ENCODE peak calls at places on chromosome 2, in four cellular contexts. P, Z, S and C are unnamed samples. For H3K4me1, the result is how much of the 10 kb centered on the place peaks cover.

GRCh38 chr2:15801904-15802303 is 138.4 kb upstream of the MYCN start:
- DNase-seq in P (no peak), Z (no peak), S (no peak), C (no peak)

GRCh38 chr2:68244456-68244855 is 7.9 kb downstream of the PPP3R1 start:
- DNase-seq in S (no peak), Z (no peak), P (no peak), C (no peak)

GRCh38 chr2:192029089-192029488 is 165.6 kb downstream of the TMEFF2 start:
- DNase-seq in S (no peak), Z (no peak), P (no peak), C (no peak)

GRCh38 chr2:55809875-55810620 is 113.5 kb downstream of the EFEMP1 start:
- DNase-seq in Z (no peak), S (no peak), P (no peak), C (no peak)

GRCh38 chr2:20138696-20139095 is 86.2 kb downstream of the SDC1 start:
- DNase-seq in Z (no peak), S (no peak), P (no peak), C (no peak)

GRCh38 chr2:233245406-233245805 is 6.1 kb upstream of the ATG16L1 start:
- DNase-seq in Z (no peak), S (no peak), P (no peak), C (no peak)

GRCh38 chr2:135573620-135574019 is 42.3 kb downstream of the R3HDM1 start:
- DNase-seq in S (no peak), P (no peak), Z (no peak), C (no peak)

GRCh38 chr2:99707592-99707991 is 217.8 kb upstream of the REV1 start:
- DNase-seq in Z (no peak), S (no peak), P (peak), C (no peak)

GRCh38 chr2:12091201-12091806 is 344.9 kb downstream of the LPIN1 start:
- DNase-seq in Z (no peak), P (peak), S (no peak), C (no peak)

GRCh38 chr2:8369522-8369921 is 312.3 kb upstream of the ID2 start:
- DNase-seq in P (no peak), S (no peak), Z (no peak), C (no peak)

GRCh38 chr2:29295843-29296242 is 180.6 kb downstream of the CLIP4 start:
- DNase-seq in P (peak), S (peak), Z (no peak), C (no peak)

GRCh38 chr2:61715501-61715900 is 138.4 kb downstream of the FAM161A start:
- DNase-seq in Z (no peak), S (no peak), P (no peak), C (no peak)

GRCh38 chr2:160694631-160695030 is 201.0 kb upstream of the RBMS1 start:
- DNase-seq in S (no peak), P (no peak), Z (no peak), C (no peak)

GRCh38 chr2:70935468-70936164 is at the start of gene ATP6V1B1:
- DNase-seq in Z (no peak), P (no peak), S (peak), C (no peak)

GRCh38 chr2:55224761-55225261 is 7.3 kb downstream of the CLHC1 start:
- DNase-seq in S (no peak), P (no peak), Z (no peak), C (no peak)

GRCh38 chr2:239396881-239397681 is 3.7 kb downstream of the HDAC4 start:
- DNase-seq in Z (no peak), S (peak), P (no peak), C (no peak)

GRCh38 chr2:224816816-224817215 is 100.7 kb upstream of the CCDC195 start:
- DNase-seq in Z (no peak), P (peak), S (no peak), C (no peak)

GRCh38 chr2:14773696-14774095 is 141.2 kb downstream of the LRATD1 start:
- DNase-seq in Z (no peak), S (no peak), P (peak), C (no peak)

GRCh38 chr2:121505005-121505404 is 25.7 kb upstream of the RNU4ATAC start:
- DNase-seq in S (no peak), Z (no peak), P (peak), C (no peak)

GRCh38 chr2:134669731-134670669 is 48.8 kb downstream of the TMEM163 start:
- DNase-seq in P (no peak), Z (no peak), S (peak), C (peak)

GRCh38 chr2:70443726-70444125 is 109.9 kb downstream of the TGFA start:
- DNase-seq in Z (no peak), S (no peak), P (no peak), C (no peak)

GRCh38 chr2:237453671-237454070 is 33.4 kb upstream of the MLPH start:
- DNase-seq in S (no peak), P (no peak), Z (no peak), C (no peak)

GRCh38 chr2:64732153-64732552 is 78.4 kb upstream of the SERTAD2 start:
- DNase-seq in P (no peak), S (no peak), Z (no peak), C (no peak)

GRCh38 chr2:104919127-104919526 is 65.2 kb downstream of the POU3F3 start:
- DNase-seq in Z (no peak), P (peak), S (no peak), C (no peak)

GRCh38 chr2:176188218-176188968 is at the start of gene HOXD1:
- DNase-seq in P (peak), S (peak), Z (no peak), C (no peak)

GRCh38 chr2:129910446-129911362 is 68.8 kb upstream of the RAB6C start:
- DNase-seq in P (no peak), S (no peak), Z (no peak), C (no peak)

GRCh38 chr2:162301151-162301804 is 17.2 kb downstream of the IFIH1 start:
- DNase-seq in S (peak), Z (no peak), P (peak), C (no peak)

GRCh38 chr2:159123786-159124185 is 155.3 kb downstream of the TANC1 start:
- DNase-seq in S (no peak), P (no peak), Z (no peak), C (no peak)
- H3K27ac ChIP-seq in S (no peak), P (no peak), Z (peak), C (no peak)

DNA sequence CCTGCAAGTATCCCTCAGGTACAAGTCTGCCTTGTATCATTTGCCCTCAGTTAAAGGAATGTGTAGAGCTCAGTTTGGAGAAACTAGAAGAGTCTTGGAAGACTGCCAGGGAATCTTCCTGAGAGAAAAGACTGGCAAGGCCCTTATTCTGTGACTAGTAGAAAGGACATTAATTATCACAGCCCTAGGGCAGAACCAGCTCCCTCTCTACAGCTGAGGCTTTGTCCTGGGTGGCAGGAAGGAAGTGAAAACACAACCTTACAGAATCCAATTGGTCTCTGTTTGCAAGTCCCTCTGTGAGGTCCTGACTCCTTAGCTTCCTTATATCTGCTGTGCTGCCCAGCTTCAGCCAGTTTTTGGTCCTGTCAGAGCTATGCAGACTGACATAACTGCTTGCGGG is 385.9 kb upstream of the CYRIA start:
- DNase-seq in S (no peak), P (no peak), Z (no peak), C (no peak)
- H3K4me1 ChIP-seq in S (under half), P (under half), Z (under half), C (under half)

DNA sequence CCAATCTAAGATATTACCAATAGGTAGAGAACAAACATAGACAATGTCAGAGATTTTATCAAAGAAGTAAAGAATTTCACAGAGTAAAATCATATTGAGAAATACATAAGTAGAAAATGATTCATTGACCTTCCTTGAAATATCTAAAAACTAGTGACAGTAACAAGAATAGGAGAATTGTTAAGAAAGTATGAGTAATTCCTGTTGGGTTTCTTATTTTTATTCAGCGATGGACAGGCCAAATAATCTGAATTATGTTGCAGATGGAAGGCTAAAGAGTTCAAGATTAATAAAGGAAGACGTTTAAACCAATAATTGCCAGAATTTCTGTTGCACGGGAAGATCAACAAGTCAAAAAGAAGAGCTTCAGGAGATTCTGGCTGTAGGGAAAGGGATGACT is 163.4 kb upstream of the RASGRP3 start:
- DNase-seq in P (no peak), S (no peak), Z (no peak), C (no peak)
- H3K4me3 ChIP-seq in P (no peak), S (no peak), Z (no peak), C (no peak)

GRCh38 chr2:50953021-50953420 is 78.9 kb downstream of the NRXN1 start:
- DNase-seq in Z (no peak), S (no peak), P (peak), C (no peak)

GRCh38 chr2:50948691-50949090 is 83.2 kb downstream of the NRXN1 start:
- DNase-seq in P (no peak), Z (no peak), S (no peak), C (no peak)

GRCh38 chr2:50950996-50951395 is 80.9 kb downstream of the NRXN1 start:
- DNase-seq in S (no peak), Z (no peak), P (no peak), C (no peak)

GRCh38 chr2:50951416-50951815 is 80.5 kb downstream of the NRXN1 start:
- DNase-seq in Z (no peak), S (no peak), P (peak), C (no peak)

GRCh38 chr2:50952596-50952995 is 79.3 kb downstream of the NRXN1 start:
- DNase-seq in P (peak), S (no peak), Z (no peak), C (no peak)
- H3K27ac ChIP-seq in P (no peak), S (no peak), Z (peak), C (no peak)

GRCh38 chr2:240993446-240994160 is 4.8 kb upstream of the SNED1 start:
- DNase-seq in Z (peak), P (no peak), S (no peak), C (no peak)
- H3K4me1 ChIP-seq in Z (under half), P (under half), S (half or more), C (under half)

GRCh38 chr2:151775057-151775740 is 40.9 kb upstream of the NEB start:
- DNase-seq in S (no peak), Z (no peak), P (peak), C (no peak)
- H3K4me3 ChIP-seq in S (no peak), Z (no peak), P (no peak), C (no peak)